ENCODE peak calls at places on chromosomes 6 and 20, in four cellular contexts. A is IMR-90, E is neural progenitor cell, Y is GM12878. J is an unnamed sample.

GRCh38 chr6:1798965-1799325 is 189.2 kb downstream of the FOXC1 start:
- DNase-seq in A (no peak), E (no peak), Y (no peak), J (no peak)

GRCh38 chr6:145112711-145113148 is 622.6 kb downstream of the EPM2A start:
- DNase-seq in A (peak), E (no peak), Y (no peak), J (no peak)

GRCh38 chr6:82576284-82576683 is 212.7 kb downstream of the TPBG start:
- DNase-seq in A (no peak), E (no peak), Y (no peak), J (no peak)

GRCh38 chr6:93337014-93337413 is 82.3 kb downstream of the EPHA7 start:
- DNase-seq in A (no peak), E (no peak), Y (no peak), J (no peak)

GRCh38 chr6:160337301-160337700 is 10.9 kb upstream of the SLC22A3 start:
- DNase-seq in A (no peak), E (no peak), Y (no peak), J (no peak)

GRCh38 chr6:45855642-45856408 is 159.8 kb downstream of the CLIC5 start:
- DNase-seq in A (no peak), E (no peak), Y (no peak), J (no peak)

GRCh38 chr20:9613871-9614270 is 99.5 kb downstream of the LAMP5 start:
- DNase-seq in A (peak), E (no peak), Y (no peak), J (no peak)

GRCh38 chr6:158611600-158612041 is 32.9 kb downstream of the DYNLT1 start:
- DNase-seq in A (no peak), E (peak), Y (no peak), J (no peak)

GRCh38 chr20:58439974-58440767 is 51.1 kb downstream of the VAPB start:
- DNase-seq in A (no peak), E (no peak), Y (no peak), J (no peak)

GRCh38 chr6:43912598-43913387 is 142.8 kb downstream of the VEGFA start:
- DNase-seq in A (no peak), E (no peak), Y (no peak), J (no peak)

GRCh38 chr20:49712918-49713778 is 530 bp downstream of the B4GALT5 start:
- DNase-seq in A (peak), E (peak), Y (no peak), J (peak)

GRCh38 chr6:169956580-169956979 is 205.2 kb downstream of the ERMARD start:
- DNase-seq in A (no peak), E (no peak), Y (no peak), J (no peak)

GRCh38 chr6:153957409-153957808 is 81.6 kb upstream of the OPRM1 start:
- DNase-seq in A (no peak), E (no peak), Y (no peak), J (peak)

GRCh38 chr20:46046588-46047310 is 17.7 kb downstream of the SLC12A5 start:
- DNase-seq in A (no peak), E (no peak), Y (no peak), J (no peak)

GRCh38 chr6:170542031-170542719 is 10.9 kb downstream of the PSMB1 start:
- DNase-seq in A (peak), E (no peak), Y (no peak), J (no peak)

GRCh38 chr20:6492396-6493055 is 275.0 kb upstream of the BMP2 start:
- DNase-seq in A (peak), E (no peak), Y (no peak), J (peak)

GRCh38 chr6:154960299-154960796 is 34.8 kb upstream of the TIAM2 start:
- DNase-seq in A (no peak), E (no peak), Y (no peak), J (no peak)

GRCh38 chr6:135183532-135184440 is 2.7 kb downstream of the MYB start:
- DNase-seq in A (peak), E (peak), Y (no peak), J (peak)

GRCh38 chr6:6886160-6886885 is 221.4 kb upstream of the RREB1 start:
- DNase-seq in A (no peak), E (no peak), Y (no peak), J (no peak)

GRCh38 chr6:90413867-90414266 is 117.2 kb upstream of the BACH2 start:
- DNase-seq in A (peak), E (peak), Y (no peak), J (no peak)

GRCh38 chr6:157314705-157315321 is 8.5 kb downstream of the TMEM242 start:
- DNase-seq in A (peak), E (peak), Y (peak), J (peak)

GRCh38 chr6:146819596-146820320 is 221.0 kb downstream of the ADGB start:
- DNase-seq in A (peak), E (no peak), Y (no peak), J (no peak)

GRCh38 chr20:57787151-57787968 is 77.5 kb upstream of the PMEPA1 start:
- DNase-seq in A (no peak), E (no peak), Y (no peak), J (no peak)

GRCh38 chr6:162119349-162119748 is 608.2 kb downstream of the PRKN start:
- DNase-seq in A (no peak), E (no peak), Y (no peak), J (no peak)

GRCh38 chr20:10466855-10467254 is 31.8 kb downstream of the SLX4IP start:
- DNase-seq in A (no peak), E (peak), Y (no peak), J (no peak)

GRCh38 chr20:10619427-10619826 is 54.4 kb downstream of the JAG1 start:
- DNase-seq in A (peak), E (peak), Y (no peak), J (no peak)

GRCh38 chr6:16256781-16257180 is 18.4 kb downstream of the GMPR start:
- DNase-seq in A (no peak), E (no peak), Y (no peak), J (no peak)

GRCh38 chr6:119079288-119079809 is 885 bp upstream of the FAM184A start:
- DNase-seq in A (peak), E (no peak), Y (no peak), J (no peak)

GRCh38 chr6:74574794-74575193 is 631.1 kb downstream of the COL12A1 start:
- DNase-seq in A (peak), E (peak), Y (no peak), J (peak)

GRCh38 chr6:16770701-16771569 is 9.7 kb upstream of the ATXN1 start:
- DNase-seq in A (peak), E (peak), Y (no peak), J (peak)

GRCh38 chr6:44301106-44301505 is 12.0 kb downstream of the AARS2 start:
- DNase-seq in A (no peak), E (no peak), Y (no peak), J (no peak)

GRCh38 chr20:45037050-45037449 is 63.9 kb downstream of the KCNS1 start:
- DNase-seq in A (peak), E (no peak), Y (no peak), J (no peak)

GRCh38 chr6:73955800-73956199 is 259.8 kb downstream of the CD109 start:
- DNase-seq in A (no peak), E (no peak), Y (no peak), J (no peak)

GRCh38 chr20:1337441-1337840 is 8.5 kb upstream of the SDCBP2 start:
- DNase-seq in A (no peak), E (no peak), Y (no peak), J (no peak)

GRCh38 chr20:10185741-10186558 is 32.7 kb upstream of the SNAP25 start:
- DNase-seq in A (no peak), E (no peak), Y (no peak), J (no peak)

GRCh38 chr6:68635706-68636513 is 828 bp downstream of the ADGRB3 start:
- DNase-seq in A (no peak), E (peak), Y (no peak), J (peak)

GRCh38 chr6:150600302-150601017 is 775 bp downstream of the PLEKHG1 start:
- DNase-seq in A (peak), E (peak), Y (no peak), J (peak)

GRCh38 chr20:9916776-9917175 is 77.9 kb upstream of the PAK5 start:
- DNase-seq in A (no peak), E (no peak), Y (no peak), J (no peak)

GRCh38 chr6:169042061-169042460 is 211.6 kb downstream of the THBS2 start:
- DNase-seq in A (no peak), E (no peak), Y (no peak), J (no peak)

GRCh38 chr20:43722153-43722505 is 4.7 kb downstream of the GTSF1L start:
- DNase-seq in A (no peak), E (no peak), Y (no peak), J (no peak)

GRCh38 chr20:43723194-43723593 is 3.6 kb downstream of the GTSF1L start:
- DNase-seq in A (peak), E (no peak), Y (no peak), J (no peak)

GRCh38 chr20:43720007-43720406 is 6.8 kb downstream of the GTSF1L start:
- DNase-seq in A (no peak), E (no peak), Y (no peak), J (no peak)

GRCh38 chr20:43721429-43722152 is 5.2 kb downstream of the GTSF1L start:
- DNase-seq in A (no peak), E (peak), Y (no peak), J (no peak)

GRCh38 chr20:43721097-43721428 is 5.7 kb downstream of the GTSF1L start:
- DNase-seq in A (no peak), E (no peak), Y (no peak), J (no peak)
- H3K9ac ChIP-seq in A (no peak), E (no peak), Y (no peak), J (no peak)

DNA sequence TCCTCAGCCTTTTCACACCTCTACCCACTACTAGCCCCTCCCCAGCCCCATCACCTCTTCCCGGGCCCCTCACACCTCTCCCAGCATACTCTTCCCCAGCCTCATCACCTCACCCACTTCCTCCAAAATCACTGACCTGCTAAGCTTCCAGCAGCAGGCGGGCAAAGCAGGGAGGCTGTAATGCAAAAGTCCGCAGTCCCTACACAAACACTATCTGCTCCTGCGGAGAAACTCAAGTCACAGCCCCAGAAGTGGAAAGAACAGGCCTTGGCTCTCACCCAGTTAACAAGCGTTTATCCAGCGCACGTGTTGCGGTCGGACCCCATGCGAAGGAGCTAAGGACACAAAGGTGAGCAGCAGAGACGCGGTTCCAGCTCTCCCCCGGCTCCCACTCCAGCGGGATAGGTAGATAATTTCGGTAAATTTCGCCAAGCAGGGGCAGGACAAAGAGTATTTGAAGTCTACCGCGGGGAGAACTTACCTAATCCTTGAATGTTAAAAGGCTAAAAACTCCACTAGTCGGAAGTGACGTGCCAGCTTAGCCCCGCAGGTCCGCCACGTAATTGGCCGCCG is 768 bp upstream of the TRIM39 start:
- DNase-seq in A (no peak), E (peak), Y (peak), J (peak)
- H3K9ac ChIP-seq in A (peak), E (peak), Y (peak), J (peak)

GRCh38 chr6:27889628-27890315 is 22.4 kb downstream of the OR2B2 start:
- DNase-seq in A (no peak), E (peak), Y (no peak), J (peak)

GRCh38 chr6:27893059-27893835 is 18.9 kb downstream of the OR2B2 start:
- DNase-seq in A (peak), E (peak), Y (peak), J (peak)

GRCh38 chr6:27892596-27893058 is 19.6 kb downstream of the OR2B2 start:
- DNase-seq in A (peak), E (no peak), Y (no peak), J (no peak)

GRCh38 chr6:27890351-27891299 is 21.6 kb downstream of the OR2B2 start:
- DNase-seq in A (peak), E (peak), Y (peak), J (peak)

DNA sequence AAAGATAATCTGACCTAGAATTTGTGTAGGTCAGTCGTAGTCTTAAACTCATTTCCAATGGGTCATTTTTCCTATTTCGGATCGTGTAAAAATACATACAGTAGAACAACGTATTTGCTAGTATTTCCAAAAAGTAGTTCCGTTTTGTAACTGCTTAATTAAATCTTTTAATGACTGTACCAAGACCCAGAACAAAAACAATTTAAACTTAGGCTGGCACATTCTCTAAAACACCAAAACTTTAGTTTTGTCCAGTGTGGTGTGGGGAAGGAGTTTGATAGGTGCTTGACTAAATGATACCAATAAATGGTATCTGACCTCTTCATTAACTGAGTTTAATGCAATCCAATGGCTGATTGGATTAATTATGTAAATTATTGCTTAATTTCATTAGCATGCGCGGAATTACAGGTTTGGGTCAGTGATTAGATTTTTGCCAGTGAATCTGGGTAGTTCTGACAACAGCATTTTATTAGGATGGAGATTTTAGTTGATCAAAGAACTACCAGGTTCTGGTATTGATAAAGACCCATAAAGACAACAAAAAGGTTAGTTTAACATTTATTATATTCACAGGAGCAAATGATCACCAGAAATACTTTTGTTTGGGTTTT is 20.8 kb downstream of the OR2B2 start:
- DNase-seq in A (no peak), E (no peak), Y (no peak), J (peak)
- H3K9ac ChIP-seq in A (no peak), E (peak), Y (peak), J (peak)

DNA sequence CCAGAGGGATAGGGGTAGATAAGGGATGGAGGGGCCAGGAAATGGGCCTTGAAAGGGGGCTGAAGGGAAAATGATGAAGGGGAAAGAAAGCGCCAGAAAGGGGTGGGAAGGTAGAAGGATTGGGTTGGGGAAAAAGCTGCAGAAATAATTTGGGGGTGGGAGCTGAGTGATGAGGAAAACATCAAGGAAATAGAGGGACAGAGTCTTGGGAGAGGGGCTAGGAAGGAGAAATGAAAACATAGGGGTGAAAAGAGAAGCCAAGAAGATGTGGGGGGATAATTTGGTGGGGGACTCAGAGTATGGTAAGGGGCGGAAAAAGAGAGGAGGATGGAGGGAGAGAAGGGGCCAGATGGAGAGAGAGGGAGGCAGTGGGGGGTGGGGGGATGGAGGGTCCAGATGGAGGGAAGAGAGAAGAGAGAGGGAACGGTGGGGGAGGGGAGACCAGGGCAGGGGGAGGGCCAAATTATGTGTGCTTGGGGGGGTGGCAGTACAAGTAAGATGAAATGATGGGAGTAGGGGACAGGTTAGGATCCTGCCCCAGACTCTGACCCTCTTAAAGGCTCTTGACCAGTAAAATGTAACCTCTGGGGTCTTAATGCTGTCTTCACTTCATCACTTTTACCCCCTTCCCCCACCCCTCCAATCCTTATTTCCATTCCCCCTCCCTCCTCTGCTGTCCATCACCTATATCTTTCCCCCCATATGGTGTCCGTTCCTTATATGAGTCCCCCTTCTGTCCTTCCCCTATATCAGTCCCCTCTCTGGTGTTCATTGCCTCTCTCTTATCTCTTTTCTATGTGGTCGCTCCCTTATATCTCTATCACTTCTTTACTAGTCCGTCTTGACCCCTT is 853 bp downstream of the SYNGAP1 start:
- DNase-seq in A (no peak), E (no peak), Y (no peak), J (no peak)
- H3K9ac ChIP-seq in A (peak), E (peak), Y (no peak), J (no peak)

DNA sequence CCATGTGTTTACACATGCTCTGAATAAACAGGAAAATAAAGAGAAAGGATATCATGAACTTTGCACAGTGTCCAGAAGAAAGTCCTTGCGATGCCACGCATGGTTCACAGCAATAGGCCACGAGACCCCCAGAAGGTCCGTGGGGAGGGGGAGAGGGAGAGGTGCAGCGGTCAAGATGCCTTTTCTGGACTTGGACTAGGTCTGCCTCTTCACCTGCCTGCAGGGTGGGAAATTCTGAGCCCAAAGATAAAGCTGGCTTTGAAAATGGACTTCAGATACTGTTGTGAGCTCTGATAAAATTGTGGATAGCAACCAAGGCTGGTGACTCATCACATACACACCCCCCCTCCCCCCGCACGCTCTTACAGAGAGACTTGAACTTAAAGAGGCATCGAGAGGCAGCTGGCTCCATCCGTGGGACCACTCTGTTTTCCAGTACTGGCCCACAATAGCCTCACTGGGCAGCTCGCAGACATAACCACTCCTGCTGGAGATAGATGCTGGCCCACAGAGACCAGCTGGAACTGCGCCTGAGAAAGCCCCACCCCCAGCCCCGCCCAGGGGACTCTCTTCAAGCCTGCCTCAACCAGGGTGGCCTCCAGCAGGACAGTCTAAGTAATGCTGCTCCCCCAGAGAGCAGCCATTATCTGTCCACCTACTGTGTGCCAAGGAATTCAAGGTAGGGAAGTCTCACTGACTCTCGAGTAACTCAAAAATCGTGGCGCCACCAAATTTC is 21.2 kb upstream of the NFATC2 start:
- DNase-seq in A (peak), E (peak), Y (no peak), J (no peak)
- H3K9ac ChIP-seq in A (no peak), E (no peak), Y (no peak), J (no peak)

GRCh38 chr6:37877373-37878149 is 58.0 kb downstream of the ZFAND3 start:
- DNase-seq in A (peak), E (no peak), Y (no peak), J (no peak)

GRCh38 chr6:37876843-37877242 is 57.3 kb downstream of the ZFAND3 start:
- DNase-seq in A (no peak), E (no peak), Y (no peak), J (no peak)

GRCh38 chr6:37875561-37876309 is 56.2 kb downstream of the ZFAND3 start:
- DNase-seq in A (no peak), E (no peak), Y (no peak), J (no peak)

GRCh38 chr6:37872385-37872768 is 52.9 kb downstream of the ZFAND3 start:
- DNase-seq in A (no peak), E (no peak), Y (no peak), J (no peak)

GRCh38 chr6:37874726-37875125 is 55.2 kb downstream of the ZFAND3 start:
- DNase-seq in A (no peak), E (no peak), Y (no peak), J (no peak)
- H3K9ac ChIP-seq in A (no peak), E (no peak), Y (no peak), J (no peak)